ENCODE peak calls at places on chromosomes 3 and 15, in seven cellular contexts. T is neural progenitor cell; S is activated naive CD4-positive, alpha-beta T cell treated with anti-CD3 and anti-CD28 coated beads, Interleukin-2, amount 50 U/mL, for 72 hours; W is GM06990; Y is astrocyte of the cerebellum; M is HT1080; Z is NCI-H2171 treated with DMSO at 0.1 percent for 48 hours. E is an unnamed sample.

GRCh38 chr3:143771258-143771657 is 77.0 kb downstream of the SLC9A9 start:
- DNase-seq in S (no peak), W (no peak), Z (no peak), Y (no peak), T (no peak), M (no peak), E (no peak)

GRCh38 chr3:133527306-133527705 is 46.2 kb upstream of the CDV3 start:
- DNase-seq in M (no peak), Y (no peak), W (no peak), T (no peak), S (no peak), Z (no peak), E (peak)

GRCh38 chr3:46714728-46715506 is 2.8 kb downstream of the PRSS50 start:
- DNase-seq in Y (no peak), S (no peak), M (no peak), T (no peak), Z (no peak), W (no peak), E (no peak)

GRCh38 chr3:72185549-72186484 is 400.9 kb upstream of the PROK2 start:
- DNase-seq in S (no peak), T (no peak), M (peak), Y (peak), Z (peak), W (peak), E (peak)

GRCh38 chr15:39363761-39364586 is 216.9 kb upstream of the THBS1 start:
- DNase-seq in T (no peak), S (no peak), M (no peak), Y (no peak), Z (peak), W (no peak), E (peak)

GRCh38 chr15:56794150-56794922 is 61.0 kb upstream of the ZNF280D start:
- DNase-seq in W (no peak), M (peak), Y (peak), T (no peak), Z (no peak), S (no peak), E (peak)

GRCh38 chr15:69860921-69861320 is 236.8 kb downstream of the TLE3 start:
- DNase-seq in Z (peak), W (no peak), T (no peak), M (no peak), S (no peak), Y (no peak), E (no peak)

GRCh38 chr15:55799287-55800212 is 56.6 kb upstream of the PRTG start:
- DNase-seq in W (no peak), Z (no peak), T (peak), M (peak), S (no peak), Y (peak), E (peak)

GRCh38 chr3:44914936-44915335 is 40.5 kb downstream of the TGM4 start:
- DNase-seq in M (no peak), T (peak), Z (no peak), W (no peak), Y (no peak), S (no peak), E (no peak)

GRCh38 chr3:13281657-13282527 is 138.2 kb downstream of the NUP210 start:
- DNase-seq in W (no peak), Y (no peak), M (no peak), T (peak), S (no peak), Z (no peak), E (no peak)

GRCh38 chr15:87211547-87211946 is 1045.0 kb downstream of the NTRK3 start:
- DNase-seq in Z (no peak), W (no peak), M (no peak), S (no peak), Y (no peak), T (no peak), E (no peak)

GRCh38 chr15:90930861-90931629 is 1.3 kb downstream of the HDDC3 start:
- DNase-seq in T (no peak), M (no peak), W (peak), Z (peak), Y (no peak), S (no peak), E (no peak)

GRCh38 chr3:42451116-42451515 is 40.7 kb upstream of the LYZL4 start:
- DNase-seq in W (no peak), Y (no peak), T (no peak), M (no peak), S (no peak), Z (no peak), E (no peak)

GRCh38 chr3:55434789-55435188 is 52.3 kb downstream of the WNT5A start:
- DNase-seq in Y (no peak), M (peak), S (no peak), Z (peak), T (peak), W (no peak), E (peak)

GRCh38 chr3:39124876-39125836 is 17.7 kb downstream of the TTC21A start:
- DNase-seq in M (peak), Y (no peak), W (no peak), S (no peak), T (peak), Z (no peak), E (peak)

GRCh38 chr15:52492132-52492531 is 36.5 kb downstream of the MYO5A start:
- DNase-seq in Y (no peak), S (no peak), M (no peak), Z (no peak), T (no peak), W (no peak), E (no peak)

GRCh38 chr3:140523600-140523999 is 154.3 kb upstream of the TRIM42 start:
- DNase-seq in S (no peak), M (no peak), Y (no peak), T (no peak), W (no peak), Z (no peak), E (peak)

GRCh38 chr3:16513141-16514020 is at the start of gene RFTN1:
- DNase-seq in M (peak), T (peak), Y (no peak), S (peak), Z (peak), W (peak), E (peak)

GRCh38 chr3:55161256-55161655 is 233.4 kb upstream of the LRTM1 start:
- DNase-seq in M (no peak), W (no peak), Z (no peak), S (no peak), Y (no peak), T (no peak), E (peak)

GRCh38 chr3:128398586-128398985 is 68.1 kb downstream of the DNAJB8 start:
- DNase-seq in W (no peak), M (no peak), Y (no peak), S (no peak), T (peak), Z (no peak), E (no peak)

GRCh38 chr15:84949043-84949442 is 32.6 kb upstream of the PDE8A start:
- DNase-seq in Y (peak), T (no peak), W (no peak), M (no peak), Z (no peak), S (no peak), E (peak)

GRCh38 chr15:27179789-27180188 is 208.8 kb downstream of the GABRG3 start:
- DNase-seq in S (no peak), M (no peak), W (no peak), Y (no peak), Z (no peak), T (no peak), E (no peak)

GRCh38 chr15:81752974-81753373 is 292.8 kb downstream of the MEX3B start:
- DNase-seq in S (no peak), W (no peak), M (no peak), Y (no peak), Z (no peak), T (peak), E (no peak)

GRCh38 chr3:8990266-8991215 is 27.3 kb upstream of the RAD18 start:
- DNase-seq in W (no peak), Z (no peak), T (peak), M (peak), S (no peak), Y (peak), E (peak)

GRCh38 chr15:65072027-65072426 is 4.2 kb upstream of the RASL12 start:
- DNase-seq in T (no peak), W (no peak), Y (no peak), Z (no peak), M (no peak), S (no peak), E (no peak)

GRCh38 chr3:101999177-101999778 is 150.0 kb downstream of the NFKBIZ start:
- DNase-seq in Y (peak), T (no peak), S (no peak), W (no peak), Z (no peak), M (no peak), E (no peak)

GRCh38 chr3:16488637-16489036 is 24.9 kb downstream of the RFTN1 start:
- DNase-seq in T (no peak), S (no peak), Z (no peak), M (no peak), Y (no peak), W (no peak), E (no peak)

GRCh38 chr3:150040097-150040496 is 69.4 kb upstream of the PFN2 start:
- DNase-seq in W (no peak), Z (no peak), T (no peak), Y (no peak), M (no peak), S (no peak), E (no peak)

GRCh38 chr3:107956991-107957467 is 133.8 kb downstream of the CD47 start:
- DNase-seq in M (no peak), T (no peak), W (no peak), Y (no peak), S (no peak), Z (no peak), E (no peak)

GRCh38 chr15:89964555-89964954 is 36.6 kb upstream of the ZNF710 start:
- DNase-seq in W (no peak), S (no peak), Y (no peak), Z (no peak), T (no peak), M (no peak), E (no peak)

GRCh38 chr3:109050591-109051167 is 67.3 kb downstream of the MORC1 start:
- DNase-seq in S (no peak), W (no peak), Z (peak), M (peak), Y (peak), T (peak), E (no peak)

GRCh38 chr3:98596902-98597500 is 3.6 kb upstream of the CPOX start:
- DNase-seq in Y (peak), M (peak), W (no peak), T (no peak), Z (peak), S (no peak), E (peak)

GRCh38 chr15:74395319-74396145 is 28.1 kb upstream of the CYP11A1 start:
- DNase-seq in T (no peak), M (no peak), Y (no peak), Z (no peak), W (no peak), S (no peak), E (no peak)